ENCODE peak calls at places on chromosomes 1 and 21, in six cellular contexts. B, W, J, L, K and V are unnamed samples. For H3K79me1, the result is how much of the 10 kb centered on the place peaks cover.

GRCh38 chr1:56437959-56438358 is 141.4 kb downstream of the PLPP3 start:
- DNase-seq in W (peak), J (no peak), L (no peak), B (no peak), K (no peak), V (peak)

GRCh38 chr1:160413716-160414115 is 13.4 kb downstream of the VANGL2 start:
- DNase-seq in B (no peak), J (no peak), K (no peak), W (no peak), L (no peak), V (peak)

GRCh38 chr1:154485905-154486304 is 16.1 kb upstream of the TDRD10 start:
- DNase-seq in L (no peak), W (no peak), B (no peak), J (no peak), K (no peak), V (no peak)

GRCh38 chr1:119815361-119815760 is 4.1 kb upstream of the REG4 start:
- DNase-seq in J (no peak), W (peak), B (no peak), L (no peak), K (no peak), V (no peak)

GRCh38 chr1:207781312-207781711 is 29.5 kb downstream of the CD46 start:
- DNase-seq in W (no peak), K (no peak), J (no peak), B (no peak), L (no peak), V (no peak)

GRCh38 chr1:112618114-112618720 is 724 bp downstream of the ST7L start:
- DNase-seq in K (no peak), J (no peak), W (peak), B (no peak), L (peak), V (peak)

GRCh38 chr1:45566722-45567121 is 16.1 kb downstream of the AKR1A1 start:
- DNase-seq in K (no peak), J (no peak), L (no peak), W (no peak), B (no peak), V (no peak)

GRCh38 chr1:15429701-15430149 is 8.5 kb upstream of the CTRC start:
- DNase-seq in L (peak), W (peak), K (no peak), B (no peak), J (no peak), V (no peak)

GRCh38 chr1:116038679-116039078 is 62.4 kb downstream of the SLC22A15 start:
- DNase-seq in B (no peak), J (no peak), K (no peak), L (no peak), W (no peak), V (no peak)

GRCh38 chr1:221865808-221866207 is 123.9 kb upstream of the DUSP10 start:
- DNase-seq in J (no peak), W (peak), B (no peak), K (no peak), L (no peak), V (no peak)

GRCh38 chr1:39751595-39751994 is 12.9 kb downstream of the PPIE start:
- DNase-seq in J (no peak), W (no peak), K (no peak), B (peak), L (no peak), V (no peak)

GRCh38 chr1:29033829-29034466 is 89.8 kb downstream of the TMEM200B start:
- DNase-seq in B (no peak), L (peak), W (peak), K (no peak), J (peak), V (peak)

GRCh38 chr1:160410412-160411005 is 10.1 kb downstream of the VANGL2 start:
- DNase-seq in B (no peak), K (no peak), W (no peak), J (peak), L (no peak), V (peak)

GRCh38 chr21:40770435-40771055 is 76.4 kb downstream of the DSCAM start:
- DNase-seq in B (no peak), W (no peak), L (no peak), K (no peak), J (no peak), V (no peak)

GRCh38 chr1:24714859-24715520 is 30.3 kb upstream of the CLIC4 start:
- DNase-seq in B (no peak), K (no peak), J (no peak), W (peak), L (no peak), V (no peak)

GRCh38 chr1:240706150-240706904 is 94.4 kb upstream of the GREM2 start:
- DNase-seq in J (no peak), K (no peak), W (peak), B (no peak), L (no peak), V (no peak)

GRCh38 chr1:83999316-83999819 is 436 bp upstream of the TTLL7 start:
- DNase-seq in J (no peak), B (peak), W (peak), L (peak), K (peak), V (peak)

GRCh38 chr1:151013518-151013917 is 5.3 kb downstream of the PRUNE1 start:
- DNase-seq in L (peak), B (no peak), K (no peak), J (no peak), W (peak), V (peak)

GRCh38 chr21:31397939-31398338 is 53.9 kb upstream of the TIAM1 start:
- DNase-seq in W (no peak), J (no peak), B (no peak), L (no peak), K (no peak), V (peak)

GRCh38 chr21:31618696-31619430 is 40.6 kb upstream of the SOD1 start:
- DNase-seq in B (no peak), K (no peak), W (no peak), J (no peak), L (peak), V (no peak)

GRCh38 chr1:221263831-221264767 is 384.9 kb downstream of the HLX start:
- DNase-seq in W (peak), J (peak), K (peak), L (peak), B (peak), V (peak)

GRCh38 chr1:165239873-165240272 is 116.6 kb downstream of the LMX1A start:
- DNase-seq in J (no peak), L (no peak), W (no peak), B (no peak), K (no peak), V (no peak)

GRCh38 chr1:29388884-29389283 is 152.6 kb downstream of the PTPRU start:
- DNase-seq in L (no peak), J (no peak), B (no peak), K (no peak), W (no peak), V (no peak)

GRCh38 chr1:181951213-181951612 is 110.3 kb downstream of the ZNF648 start:
- DNase-seq in J (no peak), B (no peak), K (no peak), L (no peak), W (no peak), V (no peak)

GRCh38 chr1:237932806-237933205 is 42.1 kb upstream of the ZP4 start:
- DNase-seq in B (no peak), L (no peak), W (peak), K (no peak), J (no peak), V (no peak)

GRCh38 chr1:23514121-23514679 is 16.8 kb downstream of the E2F2 start:
- DNase-seq in K (no peak), J (no peak), W (no peak), B (no peak), L (no peak), V (no peak)

GRCh38 chr1:23505851-23506250 is 21.9 kb upstream of the ASAP3 start:
- DNase-seq in K (no peak), W (no peak), J (no peak), B (no peak), L (no peak), V (no peak)

GRCh38 chr1:23506376-23507107 is 22.6 kb upstream of the ASAP3 start:
- DNase-seq in L (no peak), K (no peak), W (no peak), B (no peak), J (no peak), V (no peak)

GRCh38 chr1:23509896-23510295 is 21.1 kb downstream of the E2F2 start:
- DNase-seq in J (no peak), K (no peak), L (no peak), B (no peak), W (no peak), V (no peak)
- H2BK15ac ChIP-seq in J (no peak), K (no peak), L (no peak), B (no peak), W (no peak), V (no peak)

GRCh38 chr21:34812510-34813265 is 143.9 kb downstream of the CLIC6 start:
- DNase-seq in K (no peak), L (peak), W (peak), B (no peak), J (no peak), V (no peak)

GRCh38 chr21:34809822-34810221 is 141.0 kb downstream of the CLIC6 start:
- DNase-seq in W (no peak), K (no peak), L (no peak), B (no peak), J (no peak), V (no peak)

GRCh38 chr21:34813266-34813886 is 144.6 kb downstream of the CLIC6 start:
- DNase-seq in K (no peak), B (no peak), W (peak), J (no peak), L (peak), V (no peak)

GRCh38 chr21:34810786-34811185 is 142.0 kb downstream of the CLIC6 start:
- DNase-seq in J (no peak), W (no peak), L (no peak), B (no peak), K (no peak), V (no peak)

GRCh38 chr21:34811368-34811767 is 142.6 kb downstream of the CLIC6 start:
- DNase-seq in B (no peak), W (no peak), L (no peak), K (no peak), J (no peak), V (no peak)
- H3K79me1 ChIP-seq in B (under half), W (under half), L (under half), K (under half), J (under half), V (under half)

GRCh38 chr1:66302810-66303209 is 231.1 kb upstream of the SGIP1 start:
- DNase-seq in J (no peak), B (no peak), L (no peak), W (peak), K (no peak), V (no peak)
- H3K4me2 ChIP-seq in J (no peak), B (no peak), L (no peak), W (no peak), K (no peak), V (no peak)

DNA sequence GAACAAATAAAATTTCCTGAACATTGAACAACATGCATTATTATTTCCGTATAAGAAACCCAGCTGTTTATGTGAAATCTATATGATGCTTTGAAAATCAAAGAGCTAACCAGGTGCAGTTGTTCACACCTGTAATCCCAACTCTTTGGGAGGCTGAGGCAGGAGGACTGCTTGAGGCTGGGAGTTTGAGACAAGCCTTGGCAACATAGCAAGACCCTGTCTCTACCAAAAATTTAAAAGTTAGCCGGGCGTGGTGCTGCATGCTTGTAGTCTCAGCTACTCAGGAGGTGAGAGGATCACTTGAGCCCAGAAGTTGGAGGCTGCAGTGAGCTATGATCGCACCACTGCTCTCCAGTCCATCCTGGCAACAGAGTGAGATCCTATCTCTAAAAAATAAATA is 4.8 kb upstream of the ZNF281 start:
- DNase-seq in J (no peak), K (no peak), L (no peak), W (no peak), B (no peak), V (no peak)
- H2BK15ac ChIP-seq in J (no peak), K (no peak), L (peak), W (peak), B (no peak), V (no peak)

GRCh38 chr1:204320413-204320812 is 39.3 kb downstream of the PLEKHA6 start:
- DNase-seq in W (peak), L (peak), B (no peak), J (no peak), K (no peak), V (peak)

GRCh38 chr1:204321665-204322064 is 38.1 kb downstream of the PLEKHA6 start:
- DNase-seq in J (no peak), W (peak), K (no peak), B (no peak), L (peak), V (no peak)

GRCh38 chr1:204319462-204319861 is 40.3 kb downstream of the PLEKHA6 start:
- DNase-seq in J (no peak), K (no peak), W (peak), L (peak), B (no peak), V (peak)

GRCh38 chr1:204322329-204322868 is 37.3 kb downstream of the PLEKHA6 start:
- DNase-seq in L (no peak), J (no peak), B (no peak), K (no peak), W (no peak), V (peak)

DNA sequence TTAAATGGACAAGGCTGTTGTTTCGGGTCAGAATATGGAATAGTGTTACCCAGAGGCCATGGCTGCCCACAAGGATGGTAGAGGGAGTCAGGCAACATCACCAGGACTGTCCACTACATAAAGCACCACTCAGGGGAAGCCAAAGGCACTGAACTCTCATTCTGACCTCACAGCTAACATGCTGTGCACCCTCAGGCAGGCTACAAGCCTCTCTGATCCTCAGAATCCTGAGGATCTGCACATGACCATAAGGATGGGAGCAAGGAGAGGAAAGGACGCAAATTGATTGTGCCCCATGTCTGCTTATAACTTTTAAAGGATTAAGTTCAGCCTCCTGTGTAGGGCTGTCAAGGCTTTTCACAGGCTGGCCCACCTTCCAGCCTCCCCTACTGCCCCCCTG is 38.7 kb downstream of the PLEKHA6 start:
- DNase-seq in B (no peak), W (no peak), L (no peak), K (no peak), J (no peak), V (no peak)
- H3K79me1 ChIP-seq in B (under half), W (under half), L (under half), K (under half), J (under half), V (under half)